ENCODE peak calls at places on chromosome 10, in six cellular contexts. One of them, this sample, is unnamed.

GRCh38 chr10:7513455-7513854 is 102.6 kb upstream of the SFMBT2 start:
- DNase-seq in left lung: no peak
- DNase-seq in left ventricle myocardium inferior: no peak
- DNase-seq in AG04450: no peak
- DNase-seq in fibroblast of lung: no peak
- DNase-seq in OCI-LY7: no peak
- DNase-seq in this sample: no peak

GRCh38 chr10:110356628-110357245 is 52.0 kb upstream of the SMNDC1 start:
- DNase-seq in left lung: no peak
- DNase-seq in left ventricle myocardium inferior: no peak
- DNase-seq in AG04450: peak
- DNase-seq in fibroblast of lung: peak
- DNase-seq in OCI-LY7: peak
- DNase-seq in this sample: no peak

GRCh38 chr10:4812952-4813351 is 13.1 kb upstream of the AKR1E2 start:
- DNase-seq in left lung: no peak
- DNase-seq in left ventricle myocardium inferior: no peak
- DNase-seq in AG04450: peak
- DNase-seq in fibroblast of lung: peak
- DNase-seq in OCI-LY7: no peak
- DNase-seq in this sample: peak

GRCh38 chr10:117327262-117327661 is 48.0 kb downstream of the PDZD8 start:
- DNase-seq in left lung: no peak
- DNase-seq in left ventricle myocardium inferior: no peak
- DNase-seq in AG04450: no peak
- DNase-seq in fibroblast of lung: no peak
- DNase-seq in OCI-LY7: no peak
- DNase-seq in this sample: no peak

GRCh38 chr10:132112611-132113010 is 46.9 kb downstream of the JAKMIP3 start:
- DNase-seq in left lung: peak
- DNase-seq in left ventricle myocardium inferior: peak
- DNase-seq in AG04450: no peak
- DNase-seq in fibroblast of lung: no peak
- DNase-seq in OCI-LY7: no peak
- DNase-seq in this sample: no peak

GRCh38 chr10:125081931-125082330 is 78.4 kb downstream of the CTBP2 start:
- DNase-seq in left lung: peak
- DNase-seq in left ventricle myocardium inferior: no peak
- DNase-seq in AG04450: no peak
- DNase-seq in fibroblast of lung: no peak
- DNase-seq in OCI-LY7: no peak
- DNase-seq in this sample: no peak

GRCh38 chr10:69483988-69484387 is 32.7 kb downstream of the TSPAN15 start:
- DNase-seq in left lung: no peak
- DNase-seq in left ventricle myocardium inferior: no peak
- DNase-seq in AG04450: no peak
- DNase-seq in fibroblast of lung: no peak
- DNase-seq in OCI-LY7: no peak
- DNase-seq in this sample: no peak

GRCh38 chr10:131817866-131818509 is 82.8 kb upstream of the PPP2R2D start:
- DNase-seq in left lung: peak
- DNase-seq in left ventricle myocardium inferior: no peak
- DNase-seq in AG04450: no peak
- DNase-seq in fibroblast of lung: no peak
- DNase-seq in OCI-LY7: no peak
- DNase-seq in this sample: no peak

GRCh38 chr10:23694921-23695824 is 256.3 kb downstream of the OTUD1 start:
- DNase-seq in left lung: peak
- DNase-seq in left ventricle myocardium inferior: no peak
- DNase-seq in AG04450: no peak
- DNase-seq in fibroblast of lung: no peak
- DNase-seq in OCI-LY7: no peak
- DNase-seq in this sample: no peak

GRCh38 chr10:33476757-33477273 is 142.3 kb upstream of the NRP1 start:
- DNase-seq in left lung: no peak
- DNase-seq in left ventricle myocardium inferior: no peak
- DNase-seq in AG04450: no peak
- DNase-seq in fibroblast of lung: no peak
- DNase-seq in OCI-LY7: no peak
- DNase-seq in this sample: no peak

GRCh38 chr10:117374506-117375359 is 507 bp downstream of the PDZD8 start:
- DNase-seq in left lung: peak
- DNase-seq in left ventricle myocardium inferior: peak
- DNase-seq in AG04450: no peak
- DNase-seq in fibroblast of lung: peak
- DNase-seq in OCI-LY7: peak
- DNase-seq in this sample: no peak

GRCh38 chr10:95183451-95184230 is 10.4 kb upstream of the ACSM6 start:
- DNase-seq in left lung: peak
- DNase-seq in left ventricle myocardium inferior: peak
- DNase-seq in AG04450: peak
- DNase-seq in fibroblast of lung: peak
- DNase-seq in OCI-LY7: peak
- DNase-seq in this sample: peak

GRCh38 chr10:94024407-94024806 is 30.7 kb downstream of the PLCE1 start:
- DNase-seq in left lung: no peak
- DNase-seq in left ventricle myocardium inferior: no peak
- DNase-seq in AG04450: no peak
- DNase-seq in fibroblast of lung: no peak
- DNase-seq in OCI-LY7: no peak
- DNase-seq in this sample: no peak

GRCh38 chr10:92027141-92027540 is 103.6 kb downstream of the BTAF1 start:
- DNase-seq in left lung: no peak
- DNase-seq in left ventricle myocardium inferior: no peak
- DNase-seq in AG04450: no peak
- DNase-seq in fibroblast of lung: no peak
- DNase-seq in OCI-LY7: no peak
- DNase-seq in this sample: no peak

GRCh38 chr10:100872034-100872791 is 40.5 kb upstream of the SLF2 start:
- DNase-seq in left lung: no peak
- DNase-seq in left ventricle myocardium inferior: no peak
- DNase-seq in AG04450: peak
- DNase-seq in fibroblast of lung: peak
- DNase-seq in OCI-LY7: peak
- DNase-seq in this sample: no peak

GRCh38 chr10:97531401-97531985 is 32.8 kb downstream of the UBTD1 start:
- DNase-seq in left lung: no peak
- DNase-seq in left ventricle myocardium inferior: no peak
- DNase-seq in AG04450: no peak
- DNase-seq in fibroblast of lung: peak
- DNase-seq in OCI-LY7: no peak
- DNase-seq in this sample: no peak

DNA sequence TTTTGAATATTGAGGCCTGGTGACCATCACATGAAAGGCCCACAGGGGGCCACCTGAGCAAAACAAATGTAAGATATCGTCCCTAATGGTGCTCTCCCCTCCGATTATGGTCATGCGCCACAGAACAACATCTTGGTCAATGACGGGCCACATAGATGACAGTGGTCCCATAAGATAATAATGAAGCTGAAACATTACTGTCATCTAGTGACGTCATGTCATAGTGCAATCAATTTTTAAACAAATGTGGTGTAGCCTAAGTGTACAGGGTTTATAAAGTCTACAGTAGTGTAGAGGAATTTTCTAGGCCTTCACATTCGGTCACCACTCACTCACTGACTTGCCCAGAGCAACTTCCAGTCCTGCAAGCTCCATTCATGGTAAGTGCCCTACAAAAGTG is 36.8 kb downstream of the JCAD start:
- DNase-seq in left lung: no peak
- DNase-seq in left ventricle myocardium inferior: no peak
- DNase-seq in AG04450: no peak
- DNase-seq in fibroblast of lung: no peak
- DNase-seq in OCI-LY7: no peak
- DNase-seq in this sample: no peak
- TF ChIP-seq CTCF in left lung: no peak
- TF ChIP-seq CTCF in left ventricle myocardium inferior: peak
- TF ChIP-seq CTCF in AG04450: no peak
- TF ChIP-seq CTCF in fibroblast of lung: no peak
- TF ChIP-seq CTCF in OCI-LY7: no peak
- TF ChIP-seq CTCF in this sample: no peak

DNA sequence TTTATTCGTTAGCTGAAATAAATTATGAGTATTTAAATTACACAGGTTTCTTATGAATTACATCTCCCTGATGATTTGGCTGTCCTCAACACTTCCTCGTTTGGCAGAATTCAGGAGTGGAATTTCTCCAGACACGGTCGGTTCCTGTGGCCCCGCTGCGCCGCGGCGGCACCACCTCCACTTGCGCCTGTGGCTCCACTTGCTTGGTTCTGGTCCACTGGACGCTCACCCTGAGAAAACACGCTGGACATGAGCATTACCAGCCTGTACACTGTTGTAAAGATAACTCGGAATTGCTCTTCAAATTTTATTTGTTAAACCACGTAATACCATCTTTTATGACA is 85.3 kb downstream of the ZNF33B start:
- DNase-seq in left lung: peak
- DNase-seq in left ventricle myocardium inferior: peak
- DNase-seq in AG04450: no peak
- DNase-seq in fibroblast of lung: no peak
- DNase-seq in OCI-LY7: no peak
- DNase-seq in this sample: no peak
- H3K4me3 ChIP-seq in left lung: peak
- H3K4me3 ChIP-seq in left ventricle myocardium inferior: peak
- H3K4me3 ChIP-seq in AG04450: peak
- H3K4me3 ChIP-seq in fibroblast of lung: peak
- H3K4me3 ChIP-seq in OCI-LY7: peak
- H3K4me3 ChIP-seq in this sample: peak

GRCh38 chr10:71981024-71981867 is 17.1 kb downstream of the CHST3 start:
- DNase-seq in left lung: no peak
- DNase-seq in left ventricle myocardium inferior: no peak
- DNase-seq in AG04450: no peak
- DNase-seq in fibroblast of lung: peak
- DNase-seq in OCI-LY7: no peak
- DNase-seq in this sample: no peak

GRCh38 chr10:71978988-71979691 is 14.9 kb downstream of the CHST3 start:
- DNase-seq in left lung: no peak
- DNase-seq in left ventricle myocardium inferior: no peak
- DNase-seq in AG04450: no peak
- DNase-seq in fibroblast of lung: no peak
- DNase-seq in OCI-LY7: no peak
- DNase-seq in this sample: no peak

GRCh38 chr10:71981868-71982230 is 17.7 kb downstream of the CHST3 start:
- DNase-seq in left lung: no peak
- DNase-seq in left ventricle myocardium inferior: no peak
- DNase-seq in AG04450: no peak
- DNase-seq in fibroblast of lung: no peak
- DNase-seq in OCI-LY7: no peak
- DNase-seq in this sample: no peak

GRCh38 chr10:71979692-71980062 is 15.5 kb downstream of the CHST3 start:
- DNase-seq in left lung: no peak
- DNase-seq in left ventricle myocardium inferior: no peak
- DNase-seq in AG04450: no peak
- DNase-seq in fibroblast of lung: no peak
- DNase-seq in OCI-LY7: no peak
- DNase-seq in this sample: no peak

GRCh38 chr10:71980181-71981023 is 16.2 kb downstream of the CHST3 start:
- DNase-seq in left lung: no peak
- DNase-seq in left ventricle myocardium inferior: no peak
- DNase-seq in AG04450: no peak
- DNase-seq in fibroblast of lung: peak
- DNase-seq in OCI-LY7: no peak
- DNase-seq in this sample: no peak
- TF ChIP-seq CTCF in left lung: no peak
- TF ChIP-seq CTCF in left ventricle myocardium inferior: no peak
- TF ChIP-seq CTCF in AG04450: no peak
- TF ChIP-seq CTCF in fibroblast of lung: no peak
- TF ChIP-seq CTCF in OCI-LY7: no peak
- TF ChIP-seq CTCF in this sample: no peak

GRCh38 chr10:77500754-77501151 is 136.9 kb downstream of the KCNMA1 start:
- DNase-seq in left lung: no peak
- DNase-seq in left ventricle myocardium inferior: no peak
- DNase-seq in AG04450: no peak
- DNase-seq in fibroblast of lung: peak
- DNase-seq in OCI-LY7: no peak
- DNase-seq in this sample: no peak

GRCh38 chr10:77501152-77501845 is 136.3 kb downstream of the KCNMA1 start:
- DNase-seq in left lung: no peak
- DNase-seq in left ventricle myocardium inferior: no peak
- DNase-seq in AG04450: peak
- DNase-seq in fibroblast of lung: peak
- DNase-seq in OCI-LY7: no peak
- DNase-seq in this sample: no peak

GRCh38 chr10:77504196-77504869 is 133.3 kb downstream of the KCNMA1 start:
- DNase-seq in left lung: no peak
- DNase-seq in left ventricle myocardium inferior: no peak
- DNase-seq in AG04450: no peak
- DNase-seq in fibroblast of lung: peak
- DNase-seq in OCI-LY7: no peak
- DNase-seq in this sample: no peak

GRCh38 chr10:77504870-77505257 is 132.7 kb downstream of the KCNMA1 start:
- DNase-seq in left lung: no peak
- DNase-seq in left ventricle myocardium inferior: no peak
- DNase-seq in AG04450: no peak
- DNase-seq in fibroblast of lung: peak
- DNase-seq in OCI-LY7: no peak
- DNase-seq in this sample: no peak

DNA sequence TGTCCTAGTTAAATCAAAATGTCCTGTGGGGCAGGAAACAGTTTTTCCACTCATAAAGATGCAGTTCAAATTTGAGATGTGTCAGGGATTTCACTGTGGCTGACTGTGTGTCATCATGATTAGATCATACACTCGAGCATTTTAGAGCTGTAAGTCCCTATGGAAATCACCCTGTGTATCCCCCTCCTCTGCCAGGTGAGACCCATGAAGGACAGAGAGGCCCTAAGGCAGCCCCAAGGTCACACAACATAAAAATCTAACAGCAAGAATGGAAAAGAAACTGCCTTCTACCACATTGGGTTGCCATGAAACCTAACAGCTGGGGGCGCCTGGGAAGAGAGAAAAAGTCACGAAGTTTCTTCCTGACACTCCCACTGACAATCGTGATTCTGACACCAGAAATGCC is 135.8 kb downstream of the KCNMA1 start:
- DNase-seq in left lung: no peak
- DNase-seq in left ventricle myocardium inferior: no peak
- DNase-seq in AG04450: no peak
- DNase-seq in fibroblast of lung: peak
- DNase-seq in OCI-LY7: no peak
- DNase-seq in this sample: no peak
- H3K4me3 ChIP-seq in left lung: no peak
- H3K4me3 ChIP-seq in left ventricle myocardium inferior: no peak
- H3K4me3 ChIP-seq in AG04450: no peak
- H3K4me3 ChIP-seq in fibroblast of lung: no peak
- H3K4me3 ChIP-seq in OCI-LY7: no peak
- H3K4me3 ChIP-seq in this sample: no peak

This sample was measured in HFF-Myc.